ENCODE peak calls at places on chromosomes 7 and 10, in seven cellular contexts. X is EH; H is GM18507; E is left ventricle myocardium inferior; J is activated CD4-positive, alpha-beta T cell treated with anti-CD3 and anti-CD28 coated beads for 1 hour; F is left cardiac atrium; P is mucosa of gallbladder. U is an unnamed sample.

GRCh38 chr10:4763960-4764428 is 62.0 kb upstream of the AKR1E2 start:
- DNase-seq in X (peak), H (no peak), E (no peak), J (no peak), F (no peak), P (no peak), U (no peak)

GRCh38 chr10:77220150-77220549 is 417.5 kb downstream of the KCNMA1 start:
- DNase-seq in X (no peak), H (no peak), E (no peak), J (no peak), F (no peak), P (no peak), U (no peak)

GRCh38 chr7:94907420-94908203 is at the start of gene PPP1R9A:
- DNase-seq in X (peak), H (no peak), E (peak), J (no peak), F (peak), P (peak), U (no peak)

GRCh38 chr7:142871260-142872105 is 14.1 kb downstream of the TRPV6 start:
- DNase-seq in X (no peak), H (no peak), E (no peak), J (no peak), F (no peak), P (peak), U (no peak)

GRCh38 chr10:75408512-75408881 is 6.9 kb upstream of the ZNF503 start:
- DNase-seq in X (no peak), H (no peak), E (peak), J (no peak), F (no peak), P (no peak), U (no peak)

GRCh38 chr10:1274746-1275544 is 218.8 kb downstream of the WDR37 start:
- DNase-seq in X (no peak), H (no peak), E (no peak), J (no peak), F (no peak), P (no peak), U (no peak)

GRCh38 chr10:62116896-62117295 is 151.7 kb downstream of the RTKN2 start:
- DNase-seq in X (no peak), H (no peak), E (no peak), J (no peak), F (no peak), P (no peak), U (no peak)

GRCh38 chr10:58137813-58138212 is 129.9 kb downstream of the IPMK start:
- DNase-seq in X (no peak), H (no peak), E (no peak), J (no peak), F (no peak), P (no peak), U (no peak)

GRCh38 chr7:56079450-56080185 is 13.1 kb downstream of the PHKG1 start:
- DNase-seq in X (peak), H (no peak), E (peak), J (no peak), F (peak), P (peak), U (no peak)

GRCh38 chr7:143892527-143893300 is 9.3 kb downstream of the TCAF1 start:
- DNase-seq in X (peak), H (no peak), E (no peak), J (no peak), F (no peak), P (no peak), U (peak)

GRCh38 chr10:33122014-33122788 is 164.2 kb upstream of the ITGB1 start:
- DNase-seq in X (peak), H (no peak), E (no peak), J (no peak), F (no peak), P (no peak), U (no peak)

GRCh38 chr10:15316877-15317464 is 54.1 kb downstream of the FAM171A1 start:
- DNase-seq in X (no peak), H (no peak), E (no peak), J (no peak), F (no peak), P (no peak), U (no peak)

GRCh38 chr10:127802532-127803055 is 65.6 kb downstream of the FOXI2 start:
- DNase-seq in X (no peak), H (no peak), E (no peak), J (no peak), F (no peak), P (no peak), U (no peak)